ENCODE peak calls at places on chromosomes 7 and 10, in eight cellular contexts. One of them, this sample, is unnamed.
A peak's percentile ranks its signal among the peaks of the same experiment; 100 is the strongest.

GRCh38 chr7:83427929-83428328 is 221.0 kb downstream of the SEMA3E start:
- DNase-seq in CD8-positive, alpha-beta T cell: no peak
- DNase-seq in transverse colon: no peak
- DNase-seq in adrenal gland: no peak
- DNase-seq in fibroblast of lung: peak; percentile 45
- DNase-seq in heart right ventricle: no peak
- DNase-seq in aorta: no peak
- DNase-seq in right cardiac atrium: no peak
- DNase-seq in this sample: no peak

GRCh38 chr7:107201795-107202450 is 33.1 kb downstream of the HBP1 start:
- DNase-seq in fibroblast of lung: peak; percentile 11
- DNase-seq in adrenal gland: peak; percentile 50
- DNase-seq in CD8-positive, alpha-beta T cell: peak; percentile 16
- DNase-seq in right cardiac atrium: peak; percentile 61
- DNase-seq in heart right ventricle: peak; percentile 50
- DNase-seq in transverse colon: peak; percentile 19
- DNase-seq in aorta: no peak
- DNase-seq in this sample: no peak

GRCh38 chr7:133051066-133051465 is 30.8 kb downstream of the CHCHD3 start:
- DNase-seq in right cardiac atrium: no peak
- DNase-seq in adrenal gland: peak; percentile 27
- DNase-seq in aorta: no peak
- DNase-seq in heart right ventricle: no peak
- DNase-seq in CD8-positive, alpha-beta T cell: no peak
- DNase-seq in transverse colon: no peak
- DNase-seq in fibroblast of lung: peak; percentile 38
- DNase-seq in this sample: no peak

GRCh38 chr10:6171891-6172354 is 30.8 kb upstream of the PFKFB3 start:
- DNase-seq in fibroblast of lung: peak; percentile 96
- DNase-seq in adrenal gland: peak; percentile 65
- DNase-seq in right cardiac atrium: no peak
- DNase-seq in heart right ventricle: peak; percentile 60
- DNase-seq in CD8-positive, alpha-beta T cell: no peak
- DNase-seq in transverse colon: peak; percentile 59
- DNase-seq in aorta: peak; percentile 86
- DNase-seq in this sample: no peak

GRCh38 chr7:38461887-38462286 is 169.3 kb downstream of the AMPH start:
- DNase-seq in CD8-positive, alpha-beta T cell: no peak
- DNase-seq in right cardiac atrium: no peak
- DNase-seq in aorta: no peak
- DNase-seq in heart right ventricle: no peak
- DNase-seq in fibroblast of lung: no peak
- DNase-seq in transverse colon: peak; percentile 42
- DNase-seq in adrenal gland: no peak
- DNase-seq in this sample: no peak

GRCh38 chr7:91264924-91265681 is 870 bp downstream of the FZD1 start:
- DNase-seq in adrenal gland: peak; percentile 54
- DNase-seq in CD8-positive, alpha-beta T cell: no peak
- DNase-seq in right cardiac atrium: peak; percentile 87
- DNase-seq in aorta: peak; percentile 74
- DNase-seq in transverse colon: peak; percentile 59
- DNase-seq in heart right ventricle: peak; percentile 59
- DNase-seq in fibroblast of lung: peak; percentile 84
- DNase-seq in this sample: peak; percentile 71

GRCh38 chr7:140544278-140544896 is 65.1 kb upstream of the MKRN1 start:
- DNase-seq in transverse colon: peak; percentile 84
- DNase-seq in aorta: no peak
- DNase-seq in adrenal gland: no peak
- DNase-seq in CD8-positive, alpha-beta T cell: no peak
- DNase-seq in right cardiac atrium: no peak
- DNase-seq in fibroblast of lung: no peak
- DNase-seq in heart right ventricle: no peak
- DNase-seq in this sample: no peak

GRCh38 chr10:29353887-29354561 is 65.2 kb downstream of the LYZL1 start:
- DNase-seq in aorta: no peak
- DNase-seq in adrenal gland: no peak
- DNase-seq in heart right ventricle: no peak
- DNase-seq in right cardiac atrium: no peak
- DNase-seq in CD8-positive, alpha-beta T cell: no peak
- DNase-seq in fibroblast of lung: no peak
- DNase-seq in transverse colon: no peak
- DNase-seq in this sample: no peak

GRCh38 chr10:51073461-51074237 is 638 bp upstream of the PRKG1 start:
- DNase-seq in CD8-positive, alpha-beta T cell: no peak
- DNase-seq in adrenal gland: peak; percentile 45
- DNase-seq in right cardiac atrium: peak; percentile 67
- DNase-seq in fibroblast of lung: no peak
- DNase-seq in transverse colon: peak; percentile 18
- DNase-seq in heart right ventricle: peak; percentile 21
- DNase-seq in aorta: peak; percentile 52
- DNase-seq in this sample: no peak

GRCh38 chr10:127547997-127548396 is 1.1 kb upstream of the NPS start:
- DNase-seq in CD8-positive, alpha-beta T cell: no peak
- DNase-seq in fibroblast of lung: no peak
- DNase-seq in transverse colon: no peak
- DNase-seq in aorta: no peak
- DNase-seq in adrenal gland: no peak
- DNase-seq in heart right ventricle: no peak
- DNase-seq in right cardiac atrium: no peak
- DNase-seq in this sample: no peak

GRCh38 chr10:58780481-58780880 is 267.8 kb downstream of the BICC1 start:
- DNase-seq in adrenal gland: no peak
- DNase-seq in fibroblast of lung: peak; percentile 57
- DNase-seq in transverse colon: no peak
- DNase-seq in heart right ventricle: no peak
- DNase-seq in right cardiac atrium: no peak
- DNase-seq in CD8-positive, alpha-beta T cell: no peak
- DNase-seq in aorta: no peak
- DNase-seq in this sample: no peak

DNA sequence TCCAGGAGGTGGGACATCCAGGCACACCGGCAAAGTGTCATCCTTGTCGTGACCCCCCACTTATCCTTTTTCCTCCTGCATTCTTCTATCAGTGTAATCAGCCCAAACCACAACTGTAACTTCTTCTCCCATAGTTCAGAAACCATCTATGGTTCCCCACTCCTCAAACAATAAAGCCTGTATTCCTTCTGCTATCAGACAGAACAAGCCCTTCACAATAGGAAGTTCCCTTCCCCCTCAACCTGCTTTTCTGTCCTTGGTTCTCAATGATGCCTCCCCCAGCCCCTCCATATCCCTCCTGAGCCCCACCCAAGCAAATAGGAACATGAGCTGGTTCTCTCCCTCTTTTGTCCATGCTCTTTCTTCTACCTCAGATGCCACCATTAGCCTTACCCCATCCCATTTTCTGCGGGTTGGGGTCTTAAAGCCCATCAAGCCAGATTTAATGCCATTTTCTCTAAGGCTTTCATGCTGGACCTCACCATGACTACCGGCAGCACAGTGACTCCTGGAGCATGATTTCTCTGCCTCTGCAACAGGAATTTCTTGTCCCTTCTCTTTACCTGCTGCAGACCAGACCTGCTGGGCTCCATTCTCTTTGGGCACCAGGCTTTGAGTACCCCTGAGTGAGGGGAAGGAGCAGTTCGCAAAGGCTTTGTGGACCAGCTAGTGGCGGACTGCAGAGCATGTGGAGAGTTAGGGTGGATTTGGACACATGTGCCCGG is 92.8 kb upstream of the PAX2 start:
- DNase-seq in fibroblast of lung: no peak
- DNase-seq in aorta: no peak
- DNase-seq in CD8-positive, alpha-beta T cell: no peak
- DNase-seq in heart right ventricle: no peak
- DNase-seq in adrenal gland: no peak
- DNase-seq in right cardiac atrium: no peak
- DNase-seq in transverse colon: no peak
- DNase-seq in this sample: no peak
- H3K27me3 ChIP-seq in fibroblast of lung: peaks cover 31% of the 10 kb centered on the region
- H3K27me3 ChIP-seq in aorta: no peaks in the 10 kb centered on the region
- H3K27me3 ChIP-seq in CD8-positive, alpha-beta T cell: peaks cover 29% of the 10 kb centered on the region
- H3K27me3 ChIP-seq in heart right ventricle: peaks cover 83% of the 10 kb centered on the region
- H3K27me3 ChIP-seq in adrenal gland: peaks cover 60% of the 10 kb centered on the region
- H3K27me3 ChIP-seq in right cardiac atrium: no peaks in the 10 kb centered on the region
- H3K27me3 ChIP-seq in transverse colon: peaks cover 69% of the 10 kb centered on the region
- H3K27me3 ChIP-seq in this sample: peaks cover 60% of the 10 kb centered on the region

GRCh38 chr7:1181591-1181990 is 21.6 kb upstream of the ZFAND2A start:
- DNase-seq in fibroblast of lung: no peak
- DNase-seq in aorta: no peak
- DNase-seq in right cardiac atrium: no peak
- DNase-seq in CD8-positive, alpha-beta T cell: no peak
- DNase-seq in transverse colon: no peak
- DNase-seq in adrenal gland: no peak
- DNase-seq in heart right ventricle: no peak
- DNase-seq in this sample: no peak

GRCh38 chr7:1192171-1192676 is 32.2 kb upstream of the ZFAND2A start:
- DNase-seq in fibroblast of lung: peak; percentile 76
- DNase-seq in transverse colon: no peak
- DNase-seq in heart right ventricle: no peak
- DNase-seq in CD8-positive, alpha-beta T cell: no peak
- DNase-seq in right cardiac atrium: no peak
- DNase-seq in adrenal gland: no peak
- DNase-seq in aorta: no peak
- DNase-seq in this sample: no peak

GRCh38 chr7:1188720-1189294 is 28.8 kb upstream of the ZFAND2A start:
- DNase-seq in aorta: no peak
- DNase-seq in heart right ventricle: no peak
- DNase-seq in CD8-positive, alpha-beta T cell: no peak
- DNase-seq in adrenal gland: no peak
- DNase-seq in transverse colon: no peak
- DNase-seq in fibroblast of lung: no peak
- DNase-seq in right cardiac atrium: no peak
- DNase-seq in this sample: no peak

GRCh38 chr7:1189986-1190772 is 30.2 kb upstream of the ZFAND2A start:
- DNase-seq in CD8-positive, alpha-beta T cell: no peak
- DNase-seq in transverse colon: no peak
- DNase-seq in right cardiac atrium: no peak
- DNase-seq in heart right ventricle: no peak
- DNase-seq in fibroblast of lung: no peak
- DNase-seq in adrenal gland: no peak
- DNase-seq in aorta: no peak
- DNase-seq in this sample: no peak

GRCh38 chr7:1187127-1187526 is 27.1 kb upstream of the ZFAND2A start:
- DNase-seq in aorta: no peak
- DNase-seq in heart right ventricle: no peak
- DNase-seq in CD8-positive, alpha-beta T cell: no peak
- DNase-seq in adrenal gland: no peak
- DNase-seq in fibroblast of lung: no peak
- DNase-seq in right cardiac atrium: no peak
- DNase-seq in transverse colon: no peak
- DNase-seq in this sample: no peak
- H3K27me3 ChIP-seq in aorta: no peaks in the 10 kb centered on the region
- H3K27me3 ChIP-seq in heart right ventricle: peaks cover 37% of the 10 kb centered on the region
- H3K27me3 ChIP-seq in CD8-positive, alpha-beta T cell: no peaks in the 10 kb centered on the region
- H3K27me3 ChIP-seq in adrenal gland: peaks cover 23% of the 10 kb centered on the region
- H3K27me3 ChIP-seq in fibroblast of lung: peaks cover 8% of the 10 kb centered on the region
- H3K27me3 ChIP-seq in right cardiac atrium: no peaks in the 10 kb centered on the region
- H3K27me3 ChIP-seq in transverse colon: peaks cover 65% of the 10 kb centered on the region
- H3K27me3 ChIP-seq in this sample: peaks cover 38% of the 10 kb centered on the region

GRCh38 chr10:109887776-109888175 is 35.5 kb downstream of the XPNPEP1 start:
- DNase-seq in fibroblast of lung: no peak
- DNase-seq in aorta: no peak
- DNase-seq in right cardiac atrium: no peak
- DNase-seq in CD8-positive, alpha-beta T cell: no peak
- DNase-seq in adrenal gland: no peak
- DNase-seq in heart right ventricle: no peak
- DNase-seq in transverse colon: no peak
- DNase-seq in this sample: no peak

GRCh38 chr10:109883859-109884771 is 39.2 kb downstream of the XPNPEP1 start:
- DNase-seq in aorta: peak; percentile 71
- DNase-seq in CD8-positive, alpha-beta T cell: peak; percentile 65
- DNase-seq in heart right ventricle: peak; percentile 48
- DNase-seq in adrenal gland: peak; percentile 83
- DNase-seq in transverse colon: peak; percentile 51
- DNase-seq in fibroblast of lung: peak; percentile 85
- DNase-seq in right cardiac atrium: peak; percentile 85
- DNase-seq in this sample: peak; percentile 56

GRCh38 chr10:109887272-109887671 is 36.0 kb downstream of the XPNPEP1 start:
- DNase-seq in right cardiac atrium: no peak
- DNase-seq in fibroblast of lung: peak; percentile 37
- DNase-seq in aorta: no peak
- DNase-seq in adrenal gland: no peak
- DNase-seq in heart right ventricle: no peak
- DNase-seq in CD8-positive, alpha-beta T cell: no peak
- DNase-seq in transverse colon: no peak
- DNase-seq in this sample: no peak

GRCh38 chr10:109886788-109887155 is 36.5 kb downstream of the XPNPEP1 start:
- DNase-seq in aorta: no peak
- DNase-seq in CD8-positive, alpha-beta T cell: no peak
- DNase-seq in heart right ventricle: no peak
- DNase-seq in adrenal gland: no peak
- DNase-seq in fibroblast of lung: no peak
- DNase-seq in right cardiac atrium: no peak
- DNase-seq in transverse colon: no peak
- DNase-seq in this sample: no peak

GRCh38 chr10:109886037-109886787 is 37.1 kb downstream of the XPNPEP1 start:
- DNase-seq in aorta: no peak
- DNase-seq in heart right ventricle: no peak
- DNase-seq in CD8-positive, alpha-beta T cell: no peak
- DNase-seq in transverse colon: no peak
- DNase-seq in right cardiac atrium: no peak
- DNase-seq in adrenal gland: no peak
- DNase-seq in fibroblast of lung: peak; percentile 54
- DNase-seq in this sample: no peak
- H3K27me3 ChIP-seq in aorta: no peaks in the 10 kb centered on the region
- H3K27me3 ChIP-seq in heart right ventricle: no peaks in the 10 kb centered on the region
- H3K27me3 ChIP-seq in CD8-positive, alpha-beta T cell: no peaks in the 10 kb centered on the region
- H3K27me3 ChIP-seq in transverse colon: no peaks in the 10 kb centered on the region
- H3K27me3 ChIP-seq in right cardiac atrium: no peaks in the 10 kb centered on the region
- H3K27me3 ChIP-seq in adrenal gland: no peaks in the 10 kb centered on the region
- H3K27me3 ChIP-seq in fibroblast of lung: no peaks in the 10 kb centered on the region
- H3K27me3 ChIP-seq in this sample: no peaks in the 10 kb centered on the region

DNA sequence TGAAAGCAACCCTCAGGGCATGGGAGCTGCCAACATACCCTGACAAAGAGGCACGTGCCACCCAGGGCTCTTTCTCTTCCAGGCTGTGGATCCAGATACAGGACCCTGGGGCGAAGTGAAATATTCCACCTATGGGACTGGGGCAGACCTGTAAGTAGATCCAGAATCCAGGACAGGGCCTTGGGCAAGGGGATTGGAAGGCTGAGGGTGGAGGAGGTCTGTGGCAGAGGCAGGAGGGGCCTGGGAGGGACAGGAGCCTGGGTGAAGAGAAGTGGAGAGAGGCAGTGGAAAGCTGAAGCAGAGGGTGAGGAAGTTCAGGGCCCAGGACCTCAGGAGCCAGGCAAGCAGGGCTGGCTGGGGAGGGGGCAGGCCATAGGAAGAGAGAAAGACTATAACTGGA is 13.8 kb downstream of the LRIT2 start:
- DNase-seq in transverse colon: no peak
- DNase-seq in CD8-positive, alpha-beta T cell: no peak
- DNase-seq in aorta: no peak
- DNase-seq in adrenal gland: no peak
- DNase-seq in heart right ventricle: no peak
- DNase-seq in fibroblast of lung: no peak
- DNase-seq in right cardiac atrium: no peak
- DNase-seq in this sample: no peak
- H3K27me3 ChIP-seq in transverse colon: no peaks in the 10 kb centered on the region
- H3K27me3 ChIP-seq in CD8-positive, alpha-beta T cell: no peaks in the 10 kb centered on the region
- H3K27me3 ChIP-seq in aorta: no peaks in the 10 kb centered on the region
- H3K27me3 ChIP-seq in adrenal gland: no peaks in the 10 kb centered on the region
- H3K27me3 ChIP-seq in heart right ventricle: no peaks in the 10 kb centered on the region
- H3K27me3 ChIP-seq in fibroblast of lung: no peaks in the 10 kb centered on the region
- H3K27me3 ChIP-seq in right cardiac atrium: no peaks in the 10 kb centered on the region
- H3K27me3 ChIP-seq in this sample: no peaks in the 10 kb centered on the region

GRCh38 chr10:26318672-26319071 is 102.1 kb downstream of the GAD2 start:
- DNase-seq in aorta: no peak
- DNase-seq in adrenal gland: no peak
- DNase-seq in right cardiac atrium: no peak
- DNase-seq in CD8-positive, alpha-beta T cell: no peak
- DNase-seq in heart right ventricle: no peak
- DNase-seq in fibroblast of lung: no peak
- DNase-seq in transverse colon: no peak
- DNase-seq in this sample: no peak
- H3K27me3 ChIP-seq in aorta: no peaks in the 10 kb centered on the region
- H3K27me3 ChIP-seq in adrenal gland: no peaks in the 10 kb centered on the region
- H3K27me3 ChIP-seq in right cardiac atrium: no peaks in the 10 kb centered on the region
- H3K27me3 ChIP-seq in CD8-positive, alpha-beta T cell: no peaks in the 10 kb centered on the region
- H3K27me3 ChIP-seq in heart right ventricle: no peaks in the 10 kb centered on the region
- H3K27me3 ChIP-seq in fibroblast of lung: no peaks in the 10 kb centered on the region
- H3K27me3 ChIP-seq in transverse colon: no peaks in the 10 kb centered on the region
- H3K27me3 ChIP-seq in this sample: no peaks in the 10 kb centered on the region